ENCODE peak calls at places on chromosome 17, in six cellular contexts. O is Calu3; F is T-helper 2 cell; P is HT1080; X is activated naive CD4-positive, alpha-beta T cell treated with Interleukin-2 at 50 U/mL for 16 hours; A is activated CD4-positive, alpha-beta T cell treated with anti-CD3 and anti-CD28 coated beads for 1 hour. N is an unnamed sample.

GRCh38 chr17:46044989-46045388 is 45.9 kb downstream of the STH start:
- DNase-seq in O (no peak), F (no peak), P (no peak), X (no peak), A (no peak), N (no peak)

GRCh38 chr17:50637829-50638571 is 3.3 kb downstream of the ABCC3 start:
- DNase-seq in O (no peak), F (no peak), P (no peak), X (no peak), A (no peak), N (no peak)

GRCh38 chr17:65794572-65794971 is 233.1 kb upstream of the AXIN2 start:
- DNase-seq in O (peak; percentile 34), F (no peak), P (peak; percentile 57), X (no peak), A (no peak), N (peak; percentile 29)

GRCh38 chr17:69869667-69870066 is 205.4 kb upstream of the KCNJ16 start:
- DNase-seq in O (no peak), F (no peak), P (peak; percentile 3), X (no peak), A (no peak), N (peak; percentile 1)

GRCh38 chr17:64638552-64639198 is 23.4 kb downstream of the SMURF2 start:
- DNase-seq in O (no peak), F (no peak), P (no peak), X (no peak), A (no peak), N (no peak)

GRCh38 chr17:15920758-15921239 is 24.1 kb upstream of the ADORA2B start:
- DNase-seq in O (peak; percentile 51), F (no peak), P (peak; percentile 99), X (no peak), A (no peak), N (peak; percentile 98)

GRCh38 chr17:2084766-2085647 is 30.1 kb downstream of the HIC1 start:
- DNase-seq in O (no peak), F (no peak), P (no peak), X (no peak), A (no peak), N (no peak)

GRCh38 chr17:75720656-75721462 is at the start of gene ITGB4:
- DNase-seq in O (peak; percentile 95), F (peak; percentile 58), P (no peak), X (peak; percentile 54), A (peak; percentile 53), N (peak; percentile 92)

GRCh38 chr17:43782903-43783462 is 2.7 kb downstream of the CFAP97D1 start:
- DNase-seq in O (no peak), F (no peak), P (no peak), X (no peak), A (no peak), N (no peak)